ENCODE peak calls at places on chromosomes 3 and 15, in five cellular contexts. I is stimulated activated CD8-positive, alpha-beta memory T cell treated with anti-CD3 and anti-CD28 coated beads, Interleukin-7, amount 100 ng/mL, for 1 hour; Z is GM13977; J is left cardiac atrium; T is uterus. V is an unnamed sample.

GRCh38 chr3:188947401-188947982 is 224.3 kb upstream of the TPRG1 start:
- DNase-seq in J (peak; percentile 87), T (peak; percentile 91), I (no peak), Z (no peak), V (peak; percentile 83)

GRCh38 chr15:63999177-63999576 is 47.1 kb downstream of the DAPK2 start:
- DNase-seq in J (no peak), Z (no peak), I (no peak), T (no peak), V (no peak)

GRCh38 chr3:194840661-194841514 is 155.2 kb downstream of the FAM43A start:
- DNase-seq in J (peak; percentile 78), T (no peak), Z (no peak), I (no peak), V (no peak)

GRCh38 chr3:185176756-185177359 is 24.0 kb upstream of the C3orf70 start:
- DNase-seq in I (no peak), Z (peak; percentile 37), T (no peak), J (peak; percentile 28), V (peak; percentile 38)

GRCh38 chr3:10757821-10758130 is 58.3 kb upstream of the SLC6A11 start:
- DNase-seq in J (no peak), I (no peak), T (no peak), Z (no peak), V (no peak)

GRCh38 chr3:132405188-132405587 is 12.1 kb upstream of the DNAJC13 start:
- DNase-seq in I (no peak), J (no peak), Z (no peak), T (no peak), V (peak; percentile 39)

GRCh38 chr15:38354321-38354929 is 99.5 kb upstream of the FAM98B start:
- DNase-seq in Z (peak; percentile 27), T (peak; percentile 65), J (peak; percentile 50), I (peak; percentile 13), V (peak; percentile 82)

GRCh38 chr15:95718441-95718840 is 612.1 kb upstream of the NR2F2 start:
- DNase-seq in T (peak; percentile 72), I (no peak), Z (no peak), J (peak; percentile 41), V (no peak)

GRCh38 chr3:12884104-12884742 is 42.9 kb upstream of the RPL32 start:
- DNase-seq in Z (no peak), T (peak; percentile 49), I (no peak), J (no peak), V (no peak)

GRCh38 chr3:64740232-64740631 is 52.4 kb upstream of the ADAMTS9 start:
- DNase-seq in T (peak; percentile 57), J (no peak), Z (no peak), I (no peak), V (peak; percentile 66)